ENCODE peak calls at places on chromosomes 11 and 22, in nine cellular contexts. V, U, N, S, Z, M, O, X and P are unnamed samples.

GRCh38 chr11:45900916-45901617 is 6.0 kb downstream of the FREY1 start:
- DNase-seq in V (peak), U (peak), N (peak), S (no peak), Z (no peak), M (no peak), O (no peak), X (no peak), P (no peak)

GRCh38 chr11:11306855-11307254 is 46.2 kb downstream of the CSNK2A3 start:
- DNase-seq in V (no peak), U (no peak), N (no peak), S (no peak), Z (no peak), M (no peak), O (no peak), X (peak), P (no peak)

GRCh38 chr11:30608534-30608933 is 22.4 kb upstream of the MPPED2 start:
- DNase-seq in V (no peak), U (no peak), N (no peak), S (no peak), Z (no peak), M (no peak), O (no peak), X (no peak), P (no peak)

GRCh38 chr22:32926600-32926999 is 125.1 kb downstream of the TIMP3 start:
- DNase-seq in V (no peak), U (peak), N (no peak), S (peak), Z (peak), M (no peak), O (no peak), X (peak), P (no peak)

GRCh38 chr11:101009685-101010055 is 119.9 kb downstream of the PGR start:
- DNase-seq in V (no peak), U (no peak), N (no peak), S (no peak), Z (no peak), M (no peak), O (no peak), X (no peak), P (no peak)

GRCh38 chr11:57055780-57056179 is 67.1 kb downstream of the OR5AK2 start:
- DNase-seq in V (no peak), U (no peak), N (no peak), S (no peak), Z (no peak), M (no peak), O (no peak), X (no peak), P (no peak)

GRCh38 chr11:1231396-1232327 is 8.8 kb downstream of the MUC5B start:
- DNase-seq in V (no peak), U (peak), N (peak), S (peak), Z (peak), M (no peak), O (no peak), X (no peak), P (peak)

GRCh38 chr11:133930767-133931448 is 25.9 kb downstream of the IGSF9B start:
- DNase-seq in V (no peak), U (no peak), N (no peak), S (peak), Z (no peak), M (no peak), O (no peak), X (no peak), P (no peak)

GRCh38 chr11:16511109-16511806 is 154.9 kb upstream of the SOX6 start:
- DNase-seq in V (no peak), U (no peak), N (no peak), S (no peak), Z (no peak), M (no peak), O (no peak), X (peak), P (no peak)

GRCh38 chr22:31038686-31039085 is 42.4 kb upstream of the SMTN start:
- DNase-seq in V (no peak), U (no peak), N (no peak), S (no peak), Z (no peak), M (no peak), O (no peak), X (no peak), P (no peak)

GRCh38 chr22:31040542-31041398 is 40.3 kb upstream of the SMTN start:
- DNase-seq in V (no peak), U (no peak), N (peak), S (no peak), Z (no peak), M (no peak), O (no peak), X (no peak), P (no peak)

GRCh38 chr22:31039393-31039792 is 41.7 kb upstream of the SMTN start:
- DNase-seq in V (no peak), U (no peak), N (peak), S (no peak), Z (no peak), M (no peak), O (no peak), X (peak), P (no peak)

DNA sequence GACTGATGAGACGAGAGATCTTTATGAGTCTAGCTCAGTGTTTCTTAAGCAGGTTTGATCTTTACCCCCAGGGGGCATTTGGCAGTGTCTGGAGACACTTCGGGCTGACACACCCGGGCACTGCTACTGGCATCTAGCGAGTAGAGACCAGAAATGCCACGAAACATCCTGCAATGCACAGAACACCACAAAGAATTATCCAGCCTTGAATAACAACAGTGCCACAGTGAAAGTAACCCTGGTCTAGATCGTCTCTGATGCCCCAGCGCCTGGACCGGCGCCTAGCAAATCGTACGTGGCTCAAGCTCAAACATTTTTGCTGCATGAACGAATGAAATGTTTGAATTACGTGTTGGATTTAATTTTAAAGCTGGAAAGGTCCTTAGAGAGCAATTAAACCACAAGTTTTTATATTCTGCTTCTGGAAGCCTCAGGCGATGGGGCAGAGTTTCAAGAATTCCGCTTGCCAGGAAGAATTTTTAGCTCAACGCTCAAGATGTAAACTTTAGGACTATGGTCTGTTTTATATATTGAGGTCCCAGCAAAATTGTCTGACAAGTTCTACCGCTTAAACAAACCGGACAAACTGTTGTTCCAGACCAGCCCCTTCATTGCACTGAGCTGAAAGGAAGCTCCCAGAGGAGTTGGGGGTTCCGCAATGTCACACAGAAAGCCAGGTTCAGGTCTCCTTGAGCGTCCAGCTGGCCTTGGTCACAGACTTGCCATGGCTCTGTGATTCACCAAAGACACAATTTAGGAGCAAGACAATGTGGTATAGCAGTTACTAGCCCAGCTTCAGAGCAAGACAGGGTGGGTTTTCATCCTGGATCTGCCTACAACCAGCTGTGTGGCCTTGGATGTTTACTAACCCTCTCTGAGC is 44.2 kb upstream of the SMTN start:
- DNase-seq in V (no peak), U (no peak), N (peak), S (no peak), Z (no peak), M (no peak), O (no peak), X (peak), P (no peak)
- TF ChIP-seq CTCF in V (no peak), U (no peak), N (no peak), S (no peak), Z (no peak), M (no peak), O (no peak), X (peak), P (peak)

DNA sequence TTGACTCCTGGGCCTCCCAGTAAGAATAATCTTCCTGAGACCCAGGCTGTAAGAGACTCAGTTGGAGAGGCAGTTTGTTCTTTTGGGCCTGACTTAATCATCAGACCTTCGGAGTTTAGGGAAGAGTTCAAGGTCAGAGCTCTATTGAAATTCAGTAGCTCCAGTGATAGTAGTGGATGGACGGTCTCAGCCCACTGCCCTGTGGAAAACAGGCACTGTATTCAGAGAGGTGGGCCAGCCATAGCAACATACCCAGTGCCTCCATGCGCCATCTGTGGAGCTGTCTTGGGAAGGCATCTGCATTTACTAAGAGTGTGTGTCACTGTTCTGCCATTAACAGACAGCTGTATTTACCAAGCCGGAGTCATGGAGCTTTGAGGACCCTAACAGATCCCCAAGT is 2.9 kb downstream of the SMARCB1 start:
- DNase-seq in V (no peak), U (no peak), N (no peak), S (no peak), Z (peak), M (no peak), O (no peak), X (no peak), P (no peak)
- TF ChIP-seq CTCF in V (no peak), U (no peak), N (no peak), S (no peak), Z (no peak), M (no peak), O (no peak), X (peak), P (no peak)

DNA sequence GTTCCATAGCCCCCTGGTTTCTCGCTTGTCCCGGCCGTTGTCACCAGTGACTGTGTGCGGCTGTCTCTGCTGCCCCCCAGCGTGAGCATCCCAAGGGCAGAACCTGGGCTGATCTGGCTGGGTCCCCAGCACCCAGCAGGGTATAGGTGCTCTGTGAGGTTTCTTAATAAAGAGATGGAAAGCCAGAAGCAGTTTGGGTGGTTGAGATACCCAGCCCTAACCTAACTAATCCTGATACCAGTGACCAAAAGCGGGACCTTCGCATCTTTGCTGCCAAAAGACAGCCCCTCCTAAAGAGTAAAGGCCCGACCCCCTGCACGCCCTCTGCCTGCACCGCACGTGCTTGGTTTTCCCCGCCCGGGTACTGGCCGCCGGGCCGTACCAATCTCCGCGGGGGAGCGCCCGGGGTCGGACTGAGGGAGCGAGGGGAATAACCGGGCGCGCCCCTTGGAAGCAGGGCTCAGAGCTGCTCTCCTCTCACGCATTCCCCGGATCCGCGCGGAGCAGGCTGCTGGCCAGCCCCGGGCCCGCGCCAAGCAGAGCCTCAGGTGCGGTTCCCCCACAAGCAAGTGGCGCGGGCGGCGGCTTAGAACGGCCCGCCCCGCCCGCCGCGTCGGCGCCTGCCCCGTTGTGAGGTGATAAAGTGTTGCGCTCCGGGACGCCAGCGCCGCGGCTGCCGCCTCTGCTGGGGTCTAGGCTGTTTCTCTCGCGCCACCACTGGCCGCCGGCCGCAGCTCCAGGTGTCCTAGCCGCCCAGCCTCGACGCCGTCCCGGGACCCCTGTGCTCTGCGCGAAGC is at the start of gene DGAT2:
- DNase-seq in V (peak), U (peak), N (peak), S (peak), Z (peak), M (peak), O (peak), X (peak), P (no peak)
- TF ChIP-seq CTCF in V (no peak), U (no peak), N (no peak), S (peak), Z (no peak), M (no peak), O (no peak), X (peak), P (peak)

DNA sequence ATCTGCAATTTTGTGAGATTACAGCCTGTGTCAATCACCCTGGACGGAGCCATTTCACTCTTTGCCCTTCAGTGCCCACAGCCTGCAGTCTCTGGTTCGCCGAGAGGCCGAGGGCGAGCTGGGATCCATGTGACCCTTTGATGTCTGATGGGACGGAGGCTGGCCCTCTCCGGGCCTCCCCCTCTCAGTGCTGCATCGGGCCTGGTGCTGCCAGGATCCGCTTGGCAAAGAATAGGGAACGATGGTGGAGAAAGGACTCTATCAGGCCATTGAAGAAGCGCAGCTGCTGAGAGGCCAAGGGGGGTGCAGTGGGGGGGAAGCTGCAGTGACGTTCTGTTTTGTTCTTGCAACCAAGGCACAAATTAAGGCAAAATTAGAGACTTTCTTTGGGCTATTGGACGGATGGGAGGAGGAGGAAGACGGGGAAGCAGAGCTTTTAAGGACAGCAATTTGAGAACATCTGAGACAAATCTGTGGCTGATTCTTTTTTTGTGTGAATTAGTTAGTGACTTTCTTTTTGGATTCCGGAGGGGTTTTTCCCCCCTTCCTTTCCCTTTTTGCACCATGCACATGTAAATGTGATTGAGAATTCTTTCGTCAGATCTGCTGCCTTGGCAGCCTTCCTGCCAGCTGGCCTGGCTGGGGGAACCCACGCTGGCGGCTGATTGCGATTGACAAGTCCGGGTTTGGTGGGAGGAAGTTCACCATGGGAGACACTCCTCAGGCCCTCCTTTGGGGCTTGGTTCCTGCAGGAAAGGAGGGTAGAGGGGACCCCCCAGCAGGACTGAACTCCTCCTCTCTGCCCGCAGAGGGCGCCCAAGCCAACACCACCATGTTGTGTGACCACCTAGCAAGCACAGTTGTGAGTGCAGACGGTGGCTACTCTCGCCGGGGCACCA is 214.5 kb downstream of the NTM start:
- DNase-seq in V (no peak), U (peak), N (no peak), S (peak), Z (peak), M (no peak), O (no peak), X (no peak), P (no peak)
- TF ChIP-seq CTCF in V (no peak), U (peak), N (no peak), S (peak), Z (no peak), M (no peak), O (no peak), X (peak), P (no peak)